ENCODE peak calls at places on chromosomes 2 and 18, in seven cellular contexts. Y is colonic mucosa, Z is HCT116, V is heart left ventricle, X is pancreas, Q is hepatocyte, N is left ventricle myocardium inferior. T is an unnamed sample. For H3K4me1, the result is how much of the 10 kb centered on the place peaks cover.

GRCh38 chr2:39411186-39411944 is 25.7 kb downstream of the MAP4K3 start:
- DNase-seq in Y (no peak), Z (peak), V (no peak), X (no peak), Q (peak), N (no peak), T (no peak)

GRCh38 chr2:21361406-21361805 is 237.6 kb downstream of the TDRD15 start:
- DNase-seq in Y (no peak), Z (no peak), V (no peak), X (no peak), Q (no peak), N (no peak), T (no peak)

GRCh38 chr2:1854747-1855146 is 110.4 kb upstream of the PXDN start:
- DNase-seq in Y (no peak), Z (no peak), V (no peak), X (no peak), Q (peak), N (no peak), T (peak)

GRCh38 chr2:182827182-182827879 is 39.1 kb downstream of the FRZB start:
- DNase-seq in Y (no peak), Z (no peak), V (no peak), X (no peak), Q (no peak), N (no peak), T (no peak)

GRCh38 chr2:238649123-238649522 is 198.8 kb upstream of the TWIST2 start:
- DNase-seq in Y (no peak), Z (no peak), V (no peak), X (no peak), Q (no peak), N (no peak), T (no peak)

GRCh38 chr18:12420831-12421421 is 13.2 kb downstream of the PRELID3A start:
- DNase-seq in Y (no peak), Z (no peak), V (no peak), X (no peak), Q (peak), N (no peak), T (no peak)

GRCh38 chr2:172375247-172375646 is 52.1 kb upstream of the ITGA6 start:
- DNase-seq in Y (no peak), Z (no peak), V (no peak), X (no peak), Q (no peak), N (no peak), T (no peak)

GRCh38 chr2:182101263-182101662 is 115.6 kb downstream of the PPP1R1C start:
- DNase-seq in Y (no peak), Z (no peak), V (no peak), X (no peak), Q (no peak), N (no peak), T (no peak)

GRCh38 chr2:197247083-197247482 is 63.5 kb downstream of the ANKRD44 start:
- DNase-seq in Y (no peak), Z (no peak), V (no peak), X (no peak), Q (no peak), N (no peak), T (no peak)

GRCh38 chr2:188193230-188193629 is 98.4 kb upstream of the GULP1 start:
- DNase-seq in Y (no peak), Z (no peak), V (no peak), X (no peak), Q (no peak), N (no peak), T (no peak)

GRCh38 chr2:211498551-211499205 is 942.3 kb downstream of the CPS1 start:
- DNase-seq in Y (no peak), Z (no peak), V (no peak), X (no peak), Q (no peak), N (no peak), T (no peak)

GRCh38 chr2:195646424-195646823 is 10.6 kb upstream of the SLC39A10 start:
- DNase-seq in Y (no peak), Z (no peak), V (no peak), X (no peak), Q (no peak), N (no peak), T (no peak)

GRCh38 chr2:170923799-170924198 is 5.3 kb upstream of the GORASP2 start:
- DNase-seq in Y (no peak), Z (no peak), V (no peak), X (no peak), Q (no peak), N (no peak), T (no peak)

GRCh38 chr2:142037744-142038143 is 93.1 kb downstream of the LRP1B start:
- DNase-seq in Y (no peak), Z (no peak), V (no peak), X (no peak), Q (peak), N (no peak), T (no peak)

GRCh38 chr18:63102941-63103744 is 216.4 kb downstream of the BCL2 start:
- DNase-seq in Y (no peak), Z (no peak), V (no peak), X (no peak), Q (no peak), N (no peak), T (no peak)

GRCh38 chr2:134282638-134283400 is 28.9 kb downstream of the MGAT5 start:
- DNase-seq in Y (no peak), Z (no peak), V (no peak), X (no peak), Q (no peak), N (no peak), T (no peak)

GRCh38 chr2:201132518-201132917 is 16.6 kb downstream of the CFLAR start:
- DNase-seq in Y (no peak), Z (no peak), V (no peak), X (no peak), Q (no peak), N (no peak), T (no peak)

GRCh38 chr2:59151805-59152204 is 910.7 kb upstream of the FANCL start:
- DNase-seq in Y (no peak), Z (no peak), V (no peak), X (no peak), Q (no peak), N (no peak), T (no peak)

GRCh38 chr18:48833701-48834394 is 116.9 kb downstream of the SMAD7 start:
- DNase-seq in Y (no peak), Z (no peak), V (peak), X (no peak), Q (no peak), N (no peak), T (no peak)

GRCh38 chr18:22417496-22418188 is at the start of gene CTAGE1:
- DNase-seq in Y (no peak), Z (no peak), V (no peak), X (no peak), Q (no peak), N (no peak), T (no peak)

GRCh38 chr2:23532311-23533013 is 147.5 kb downstream of the KLHL29 start:
- DNase-seq in Y (no peak), Z (no peak), V (peak), X (no peak), Q (peak), N (no peak), T (no peak)

GRCh38 chr2:181178823-181179412 is 198.5 kb downstream of the UBE2E3 start:
- DNase-seq in Y (no peak), Z (peak), V (no peak), X (no peak), Q (no peak), N (no peak), T (peak)

GRCh38 chr2:232668805-232669444 is 28.2 kb upstream of the GIGYF2 start:
- DNase-seq in Y (no peak), Z (peak), V (no peak), X (no peak), Q (peak), N (no peak), T (peak)

GRCh38 chr18:21513292-21513691 is 87.2 kb downstream of the ESCO1 start:
- DNase-seq in Y (no peak), Z (no peak), V (no peak), X (no peak), Q (no peak), N (no peak), T (no peak)

GRCh38 chr2:111534816-111535803 is 348.9 kb downstream of the ANAPC1 start:
- DNase-seq in Y (peak), Z (no peak), V (no peak), X (no peak), Q (peak), N (no peak), T (peak)

GRCh38 chr2:160836755-160837154 is 323.5 kb upstream of the TANK start:
- DNase-seq in Y (no peak), Z (no peak), V (no peak), X (no peak), Q (peak), N (no peak), T (no peak)

GRCh38 chr18:70235478-70235877 is 30.0 kb upstream of the RTTN start:
- DNase-seq in Y (no peak), Z (no peak), V (no peak), X (no peak), Q (no peak), N (no peak), T (no peak)

GRCh38 chr18:30763913-30764350 is 278.6 kb downstream of the DSC3 start:
- DNase-seq in Y (no peak), Z (no peak), V (no peak), X (no peak), Q (peak), N (no peak), T (no peak)

GRCh38 chr2:72023678-72024390 is 123.8 kb downstream of the CYP26B1 start:
- DNase-seq in Y (peak), Z (no peak), V (no peak), X (no peak), Q (no peak), N (no peak), T (peak)

GRCh38 chr2:100755441-100755840 is 64.5 kb upstream of the NPAS2 start:
- DNase-seq in Y (no peak), Z (no peak), V (no peak), X (no peak), Q (no peak), N (no peak), T (no peak)

DNA sequence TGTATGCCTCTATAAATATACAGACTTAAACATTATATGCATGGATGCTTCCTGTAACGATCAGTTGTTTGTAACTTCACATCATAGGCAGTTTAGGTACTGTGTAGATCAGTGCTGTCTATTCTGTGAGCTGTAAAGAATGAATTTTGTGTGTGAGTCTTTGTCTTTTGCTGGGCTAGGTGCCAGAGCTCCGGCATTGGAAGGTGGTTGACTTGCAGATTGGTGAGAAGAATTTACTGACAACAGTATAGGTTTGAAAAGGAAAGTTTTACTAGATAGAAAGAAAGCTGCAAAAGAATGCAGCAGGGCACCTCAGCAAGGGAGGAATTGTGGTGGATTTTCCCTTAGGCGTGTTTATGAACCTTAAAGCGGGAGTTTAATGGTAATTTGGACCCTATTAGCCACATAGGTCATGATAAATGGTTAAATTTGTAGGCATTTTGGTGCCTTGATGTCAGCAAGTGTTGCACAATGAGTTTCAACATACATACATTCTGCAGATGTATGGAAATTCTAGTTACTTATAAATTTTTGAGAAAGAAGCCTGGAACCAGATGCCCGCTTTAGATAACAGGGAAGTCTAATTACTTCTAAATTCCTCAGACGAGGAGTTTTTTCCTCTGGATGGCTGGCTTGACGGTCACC is 6.7 kb upstream of the QPCT start:
- DNase-seq in Y (no peak), Z (no peak), V (no peak), X (no peak), Q (no peak), N (no peak), T (no peak)
- H3K4me1 ChIP-seq in Y (under half), Z (under half), V (under half), X (under half), Q (under half), N (under half), T (under half)

GRCh38 chr2:75558132-75558530 is 2.6 kb downstream of the EVA1A start:
- DNase-seq in Y (no peak), Z (no peak), V (no peak), X (no peak), Q (no peak), N (no peak), T (no peak)

GRCh38 chr2:75560768-75561565 is at the start of gene EVA1A:
- DNase-seq in Y (no peak), Z (no peak), V (peak), X (peak), Q (peak), N (peak), T (peak)

GRCh38 chr2:75560022-75560767 is 544 bp downstream of the EVA1A start:
- DNase-seq in Y (no peak), Z (no peak), V (no peak), X (peak), Q (peak), N (peak), T (no peak)

GRCh38 chr2:75558786-75559428 is 1.8 kb downstream of the EVA1A start:
- DNase-seq in Y (no peak), Z (no peak), V (no peak), X (no peak), Q (no peak), N (no peak), T (no peak)

GRCh38 chr2:75559633-75560021 is 1.1 kb downstream of the EVA1A start:
- DNase-seq in Y (no peak), Z (no peak), V (no peak), X (no peak), Q (no peak), N (no peak), T (no peak)
- H3K4me3 ChIP-seq in Y (peak), Z (peak), V (peak), X (peak), Q (peak), N (peak), T (peak)

GRCh38 chr2:150030440-150030839 is 442.9 kb upstream of the MMADHC start:
- DNase-seq in Y (no peak), Z (no peak), V (no peak), X (no peak), Q (no peak), N (no peak), T (no peak)
- H3K4me1 ChIP-seq in Y (under half), Z (under half), V (under half), X (under half), Q (under half), N (under half), T (under half)

GRCh38 chr2:118841828-118842461 is 5.5 kb downstream of the EN1 start:
- DNase-seq in Y (no peak), Z (no peak), V (no peak), X (no peak), Q (no peak), N (no peak), T (no peak)

GRCh38 chr2:118841450-118841827 is 6.0 kb downstream of the EN1 start:
- DNase-seq in Y (no peak), Z (no peak), V (no peak), X (no peak), Q (no peak), N (no peak), T (no peak)

GRCh38 chr2:118844261-118845004 is 3.0 kb downstream of the EN1 start:
- DNase-seq in Y (no peak), Z (no peak), V (no peak), X (no peak), Q (no peak), N (no peak), T (peak)

GRCh38 chr2:118843492-118844132 is 3.8 kb downstream of the EN1 start:
- DNase-seq in Y (no peak), Z (no peak), V (no peak), X (no peak), Q (no peak), N (no peak), T (peak)

GRCh38 chr2:118842687-118843491 is 4.6 kb downstream of the EN1 start:
- DNase-seq in Y (no peak), Z (no peak), V (no peak), X (no peak), Q (no peak), N (no peak), T (no peak)
- H3K4me3 ChIP-seq in Y (peak), Z (no peak), V (peak), X (peak), Q (no peak), N (peak), T (no peak)

GRCh38 chr2:55003706-55004639 is 46.3 kb downstream of the RTN4 start:
- DNase-seq in Y (no peak), Z (no peak), V (no peak), X (no peak), Q (no peak), N (no peak), T (no peak)

GRCh38 chr2:54997826-54998225 is 52.4 kb downstream of the RTN4 start:
- DNase-seq in Y (no peak), Z (no peak), V (no peak), X (no peak), Q (no peak), N (no peak), T (no peak)

GRCh38 chr2:54999182-54999581 is 51.1 kb downstream of the RTN4 start:
- DNase-seq in Y (no peak), Z (no peak), V (no peak), X (no peak), Q (no peak), N (no peak), T (no peak)

GRCh38 chr2:54995553-54995952 is 54.7 kb downstream of the RTN4 start:
- DNase-seq in Y (no peak), Z (no peak), V (no peak), X (no peak), Q (no peak), N (no peak), T (no peak)

GRCh38 chr2:55000335-55000734 is 49.9 kb downstream of the RTN4 start:
- DNase-seq in Y (no peak), Z (no peak), V (no peak), X (no peak), Q (no peak), N (no peak), T (no peak)
- H3K4me1 ChIP-seq in Y (under half), Z (under half), V (under half), X (under half), Q (under half), N (under half), T (under half)

DNA sequence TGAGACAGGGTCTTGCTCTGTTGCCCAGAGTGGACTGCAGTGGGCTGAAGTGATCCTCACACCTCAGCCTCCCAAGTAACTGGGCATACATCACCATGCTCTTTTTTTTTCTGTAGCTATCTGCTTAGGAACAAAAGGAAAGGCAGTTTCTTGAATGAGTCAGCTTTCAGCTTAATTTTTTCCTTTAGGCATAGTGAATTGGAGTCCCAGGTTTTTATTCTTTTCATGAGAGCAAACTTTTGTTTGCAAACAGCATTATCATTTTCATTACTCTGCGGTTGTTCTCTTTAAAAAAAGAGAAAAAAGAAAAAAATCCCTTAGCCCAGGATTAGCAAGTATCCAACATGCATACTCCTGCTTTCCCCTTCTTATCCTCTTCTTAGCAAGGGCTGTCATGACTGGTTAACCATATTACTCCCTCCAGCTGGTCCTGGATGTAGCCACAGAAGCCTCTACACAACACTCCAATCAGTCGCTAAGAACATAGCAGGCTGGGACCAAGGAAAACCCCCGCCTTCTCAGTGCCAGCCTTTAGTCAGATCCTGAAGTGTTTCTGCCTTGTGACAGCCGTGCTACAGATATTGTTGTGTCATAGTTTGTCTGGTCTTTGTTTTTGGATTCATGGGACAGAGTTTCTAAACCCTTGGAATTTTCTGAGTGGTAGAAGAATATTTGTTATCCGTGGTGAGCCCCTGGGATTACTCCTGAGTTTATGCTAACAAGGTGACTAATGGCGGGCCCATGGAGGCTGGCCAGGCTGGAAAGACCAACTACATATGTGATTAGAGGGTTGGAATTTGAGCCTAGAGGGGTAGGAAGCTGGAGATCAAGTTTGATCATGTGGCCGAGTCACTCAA is 23.3 kb upstream of the ST3GAL5 start:
- DNase-seq in Y (no peak), Z (no peak), V (no peak), X (no peak), Q (peak), N (no peak), T (no peak)
- H3K4me3 ChIP-seq in Y (no peak), Z (no peak), V (no peak), X (no peak), Q (no peak), N (no peak), T (no peak)

GRCh38 chr2:47313141-47313691 is 89.7 kb upstream of the MSH2 start:
- DNase-seq in Y (peak), Z (peak), V (no peak), X (no peak), Q (peak), N (no peak), T (peak)

GRCh38 chr2:47315490-47315889 is 87.5 kb upstream of the MSH2 start:
- DNase-seq in Y (no peak), Z (no peak), V (no peak), X (no peak), Q (no peak), N (no peak), T (no peak)

GRCh38 chr2:47312504-47312875 is 90.5 kb upstream of the MSH2 start:
- DNase-seq in Y (no peak), Z (no peak), V (no peak), X (no peak), Q (no peak), N (no peak), T (peak)

GRCh38 chr2:47311764-47312503 is 91.0 kb upstream of the MSH2 start:
- DNase-seq in Y (no peak), Z (no peak), V (no peak), X (no peak), Q (no peak), N (no peak), T (no peak)

DNA sequence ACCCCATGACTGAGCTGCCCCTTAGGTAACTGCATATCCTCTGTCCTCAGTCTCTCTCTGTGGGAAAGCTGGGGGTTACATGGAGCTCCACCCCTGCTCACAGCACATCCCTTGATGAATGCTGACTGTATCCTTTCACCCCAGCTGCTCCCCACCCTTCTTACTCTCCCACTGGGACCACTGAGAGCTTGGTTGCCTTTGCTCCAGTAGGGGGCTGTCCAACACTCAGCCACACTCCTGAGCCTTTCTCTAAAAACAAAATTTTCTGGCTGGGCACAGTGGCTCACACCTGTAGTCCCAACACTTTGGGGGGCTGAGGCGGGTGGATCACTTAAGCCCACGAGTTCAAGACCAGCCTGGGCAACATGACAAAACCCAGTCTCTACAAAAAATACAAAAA is 89.2 kb upstream of the MSH2 start:
- DNase-seq in Y (no peak), Z (no peak), V (no peak), X (no peak), Q (no peak), N (no peak), T (no peak)
- H3K4me1 ChIP-seq in Y (under half), Z (under half), V (under half), X (under half), Q (under half), N (under half), T (half or more)

GRCh38 chr2:47767880-47768609 is 14.9 kb upstream of the MSH6 start:
- DNase-seq in Y (peak), Z (peak), V (peak), X (peak), Q (peak), N (peak), T (peak)

GRCh38 chr2:47772343-47772742 is 10.6 kb upstream of the MSH6 start:
- DNase-seq in Y (no peak), Z (no peak), V (no peak), X (no peak), Q (no peak), N (no peak), T (no peak)

GRCh38 chr2:47769318-47769717 is 13.6 kb upstream of the MSH6 start:
- DNase-seq in Y (no peak), Z (no peak), V (no peak), X (no peak), Q (no peak), N (no peak), T (no peak)

GRCh38 chr2:47771211-47771610 is 11.7 kb upstream of the MSH6 start:
- DNase-seq in Y (no peak), Z (peak), V (no peak), X (no peak), Q (peak), N (no peak), T (no peak)

GRCh38 chr2:47767497-47767844 is 15.5 kb upstream of the MSH6 start:
- DNase-seq in Y (no peak), Z (no peak), V (no peak), X (no peak), Q (no peak), N (no peak), T (no peak)
- H3K4me3 ChIP-seq in Y (no peak), Z (no peak), V (no peak), X (no peak), Q (no peak), N (no peak), T (no peak)

T was measured in Caco-2.